ENCODE peak calls at places on chromosomes 12 and 14, in four cellular contexts. R, K, G and E are unnamed samples.

GRCh38 chr12:2364566-2365165 is 311.9 kb downstream of the CACNA1C start:
- DNase-seq in G (no peak), R (no peak), K (no peak), E (no peak)

GRCh38 chr12:14892726-14893442 is 7.2 kb upstream of the MGP start:
- DNase-seq in G (no peak), R (no peak), K (peak), E (peak)

GRCh38 chr12:109018276-109018675 is 2.6 kb downstream of the SVOP start:
- DNase-seq in G (peak), R (no peak), K (no peak), E (no peak)

GRCh38 chr12:113201187-113202177 is 16.0 kb downstream of the RITA1 start:
- DNase-seq in G (no peak), K (no peak), R (no peak), E (no peak)

GRCh38 chr14:68986926-68987652 is 8.0 kb upstream of the ACTN1 start:
- DNase-seq in G (no peak), K (no peak), R (no peak), E (peak)

GRCh38 chr14:61564623-61565091 is 130.7 kb upstream of the HIF1A start:
- DNase-seq in K (peak), R (no peak), G (no peak), E (no peak)

GRCh38 chr12:64088431-64089349 is 133.4 kb downstream of the KICS2 start:
- DNase-seq in K (peak), G (no peak), R (no peak), E (peak)

GRCh38 chr12:106245767-106246166 is 2.1 kb downstream of the CKAP4 start:
- DNase-seq in G (no peak), K (peak), R (no peak), E (no peak)

GRCh38 chr14:104216457-104216856 is 78.1 kb downstream of the KIF26A start:
- DNase-seq in K (no peak), G (no peak), R (no peak), E (no peak)